ENCODE peak calls at places on chromosomes 16 and 17, in nine cellular contexts. X, R, Z, B, Q, T, S, V and M are unnamed samples.

GRCh38 chr16:72739577-72739976 is 308.4 kb downstream of the ZFHX3 start:
- DNase-seq in Z (no peak), Q (peak; percentile 32), S (no peak), B (no peak), R (peak; percentile 49), V (peak; percentile 26), X (peak; percentile 38), T (no peak), M (no peak)

GRCh38 chr17:38693700-38694329 is 11.3 kb upstream of the MLLT6 start:
- DNase-seq in V (peak; percentile 95), X (no peak), Z (peak; percentile 96), Q (peak; percentile 97), T (peak; percentile 36), R (peak; percentile 55), B (no peak), S (peak; percentile 82), M (no peak)

GRCh38 chr17:17603178-17603894 is 11.8 kb upstream of the PEMT start:
- DNase-seq in T (no peak), R (no peak), V (no peak), Q (no peak), S (no peak), Z (no peak), B (no peak), X (no peak), M (peak; percentile 85)

GRCh38 chr17:83100220-83100852 is 20.9 kb downstream of the METRNL start:
- DNase-seq in T (no peak), Z (no peak), V (peak; percentile 64), B (no peak), R (peak; percentile 26), Q (peak; percentile 59), S (no peak), X (no peak), M (no peak)

GRCh38 chr16:1042776-1043349 is 29.7 kb upstream of the SSTR5 start:
- DNase-seq in V (no peak), T (no peak), B (no peak), S (no peak), X (peak; percentile 7), Z (no peak), Q (no peak), R (peak; percentile 20), M (no peak)

GRCh38 chr17:46194393-46195216 is 1.4 kb upstream of the KANSL1 start:
- DNase-seq in B (peak; percentile 65), Z (no peak), V (peak; percentile 61), Q (peak; percentile 63), R (peak; percentile 67), X (peak; percentile 66), S (no peak), T (peak; percentile 40), M (no peak)

GRCh38 chr17:4691686-4692085 is 12.3 kb downstream of the PELP1 start:
- DNase-seq in S (no peak), V (no peak), T (no peak), R (no peak), B (no peak), X (no peak), Q (peak; percentile 26), Z (no peak), M (no peak)

GRCh38 chr16:84218176-84218776 is 21.5 kb downstream of the KCNG4 start:
- DNase-seq in X (no peak), B (no peak), S (no peak), R (no peak), V (no peak), Z (no peak), Q (no peak), T (no peak), M (no peak)

GRCh38 chr17:82592751-82593589 is 55.3 kb downstream of the WDR45B start:
- DNase-seq in X (peak; percentile 83), R (peak; percentile 81), B (peak; percentile 75), S (no peak), Z (peak; percentile 78), T (peak; percentile 59), Q (peak; percentile 87), V (peak; percentile 84), M (peak; percentile 39)

GRCh38 chr17:5797447-5797846 is 213.1 kb upstream of the NLRP1 start:
- DNase-seq in Q (no peak), Z (no peak), T (no peak), X (no peak), R (no peak), S (no peak), B (no peak), V (no peak), M (no peak)

GRCh38 chr17:5789443-5789842 is 205.1 kb upstream of the NLRP1 start:
- DNase-seq in R (peak; percentile 49), Z (no peak), S (no peak), V (no peak), X (no peak), B (no peak), T (no peak), Q (no peak), M (no peak)

GRCh38 chr17:5793899-5794298 is 209.6 kb upstream of the NLRP1 start:
- DNase-seq in Q (no peak), X (peak; percentile 44), V (no peak), B (peak; percentile 14), Z (no peak), R (peak; percentile 54), T (no peak), S (no peak), M (no peak)

GRCh38 chr17:5794881-5795486 is 210.7 kb upstream of the NLRP1 start:
- DNase-seq in Z (no peak), S (no peak), R (no peak), Q (no peak), X (no peak), T (no peak), V (no peak), B (no peak), M (no peak)

DNA sequence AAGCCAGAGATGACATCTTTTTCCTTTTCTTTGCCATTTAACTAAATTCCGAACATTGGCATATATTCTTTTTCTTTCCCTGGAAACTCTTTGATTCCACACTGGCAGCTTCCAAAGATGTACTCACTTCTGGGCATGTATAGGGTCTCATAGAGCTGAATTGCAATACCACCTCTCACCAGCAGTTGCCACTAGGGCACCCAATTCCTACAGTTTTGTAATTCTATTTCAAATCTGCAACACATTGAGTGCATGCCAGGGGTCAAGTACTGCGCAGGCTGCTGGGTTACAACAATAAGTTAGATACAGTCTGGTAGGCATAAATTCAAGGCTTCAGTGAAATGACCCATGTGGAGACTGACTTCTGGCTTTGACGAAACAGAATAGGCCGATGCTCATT is 208.8 kb upstream of the NLRP1 start:
- DNase-seq in V (no peak), B (no peak), R (no peak), T (no peak), Q (no peak), S (no peak), Z (no peak), X (no peak), M (no peak)
- TF ChIP-seq CTCF in V (peak; percentile 34), B (no peak), R (peak; percentile 38), T (no peak), Q (peak; percentile 34), S (no peak), Z (peak; percentile 12), X (peak; percentile 43), M (peak; percentile 66)

DNA sequence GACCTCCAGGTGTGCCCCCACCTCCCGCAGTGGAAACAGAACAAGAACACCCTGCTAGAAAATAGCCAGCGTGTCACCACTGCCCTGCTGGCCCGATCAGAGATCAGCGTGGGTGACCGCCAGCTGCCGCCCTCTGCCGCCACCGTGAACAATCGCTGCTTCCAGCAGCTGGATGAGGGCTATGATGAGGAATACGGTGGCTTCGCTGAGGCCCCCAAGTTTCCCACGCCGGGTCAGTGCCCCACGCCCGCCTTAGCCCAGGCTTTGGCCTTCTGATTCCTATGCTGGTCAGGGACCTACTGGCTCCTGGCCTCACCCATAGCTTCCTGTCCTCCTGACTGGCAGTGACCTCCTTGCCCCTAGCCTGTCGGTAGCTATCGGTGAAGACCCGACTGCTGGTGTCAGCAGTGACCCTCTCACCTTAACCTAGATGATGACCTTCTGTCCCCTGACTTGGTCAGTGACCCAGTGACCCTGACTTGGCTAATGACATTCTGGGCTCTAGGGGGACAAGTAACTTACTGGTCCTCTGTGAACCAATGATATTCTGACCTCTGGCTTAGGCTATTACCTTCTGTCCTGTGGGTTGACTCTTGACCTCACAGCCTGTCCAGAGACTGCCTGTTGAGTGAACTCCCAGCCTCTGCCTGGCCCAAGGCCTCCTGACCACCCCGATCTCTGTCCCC is 2.4 kb downstream of the SPATA20 start:
- DNase-seq in X (no peak), V (no peak), R (no peak), T (no peak), B (no peak), Q (no peak), S (no peak), Z (no peak), M (no peak)
- TF ChIP-seq CTCF in X (no peak), V (no peak), R (no peak), T (no peak), B (no peak), Q (no peak), S (no peak), Z (no peak), M (no peak)

DNA sequence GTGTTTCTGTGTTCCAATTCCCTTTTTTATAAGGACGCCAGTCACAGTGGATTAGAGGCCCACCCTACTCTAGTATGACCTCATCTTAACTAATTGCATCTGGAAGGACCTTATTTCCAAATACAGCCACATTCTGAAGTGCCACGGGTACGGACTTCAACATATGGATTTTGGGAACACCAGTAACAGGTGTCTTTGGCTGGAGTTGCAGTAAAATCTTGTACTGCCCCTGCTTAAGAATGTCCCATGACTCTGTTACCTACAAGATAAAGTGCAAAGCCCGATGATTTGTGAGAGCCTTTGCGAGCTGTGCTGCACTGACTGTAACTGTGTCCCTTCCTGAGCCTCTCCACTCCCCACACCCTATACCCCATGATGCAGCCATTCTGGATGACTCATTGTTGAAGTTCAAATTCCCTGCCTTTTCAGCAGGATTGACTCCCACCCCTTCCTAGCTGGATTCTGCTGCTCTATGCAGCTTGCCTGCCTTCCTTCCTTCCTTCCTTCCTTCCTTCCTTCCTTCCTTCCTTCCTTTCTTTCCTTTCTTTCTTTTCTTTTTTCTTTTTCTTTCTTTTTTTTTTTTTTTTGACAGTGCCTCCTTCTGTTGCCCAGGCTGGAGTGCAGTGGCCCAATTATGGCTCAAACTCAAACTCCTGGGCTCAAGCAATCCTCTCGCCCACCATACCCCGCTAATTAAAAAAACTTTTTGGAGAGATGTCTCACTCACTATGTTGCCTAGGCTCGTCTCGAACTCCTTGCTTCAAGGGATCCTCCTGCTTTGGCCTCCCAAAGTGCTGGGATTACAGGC is 2.1 kb downstream of the HCRT start:
- DNase-seq in Z (no peak), T (no peak), Q (peak; percentile 25), V (peak; percentile 28), B (peak; percentile 39), R (peak; percentile 34), S (no peak), X (no peak), M (no peak)
- TF ChIP-seq CTCF in Z (no peak), T (no peak), Q (no peak), V (no peak), B (no peak), R (no peak), S (no peak), X (no peak), M (no peak)

DNA sequence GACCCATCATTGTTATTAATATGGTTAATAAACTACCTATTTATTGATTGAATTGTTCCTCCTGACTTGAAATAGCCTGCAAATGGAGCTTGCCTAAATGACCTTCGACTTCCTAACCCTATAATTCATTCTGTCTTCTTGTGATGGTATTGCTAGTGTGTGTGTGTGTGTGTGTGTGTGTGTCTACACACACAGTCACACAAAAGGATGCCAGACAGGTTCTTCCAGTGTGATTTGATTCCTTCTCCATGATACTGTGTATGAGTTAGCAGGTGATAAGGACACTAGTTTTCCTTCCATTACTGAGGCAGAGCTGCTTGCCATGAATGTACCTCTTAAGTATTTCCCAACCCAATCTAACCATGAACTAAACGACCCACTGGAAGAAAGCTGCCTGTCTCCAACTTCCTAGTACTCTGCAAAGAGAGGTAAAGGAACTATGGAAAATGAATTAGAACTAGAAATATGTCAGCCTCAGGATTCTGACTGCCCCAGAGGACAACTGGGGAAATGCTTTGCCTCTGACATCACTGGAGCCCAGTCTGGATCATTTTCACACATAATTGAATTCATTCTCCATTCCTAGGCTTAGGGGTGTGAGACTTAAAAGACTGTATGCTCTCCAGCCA is 3.5 kb upstream of the CDC6 start:
- DNase-seq in V (peak; percentile 89), Z (no peak), T (no peak), R (peak; percentile 84), X (peak; percentile 90), S (no peak), B (peak; percentile 100), Q (peak; percentile 76), M (no peak)
- TF ChIP-seq CTCF in V (peak; percentile 65), Z (peak; percentile 17), T (peak; percentile 57), R (peak; percentile 43), X (no peak), S (no peak), B (no peak), Q (peak; percentile 47), M (peak; percentile 2)